ENCODE peak calls at places on chromosomes 12 and 14, in seven cellular contexts. X is AG09309; L is HFF-Myc; O is neural progenitor cell; E is psoas muscle; H is left lung; U is CD8-positive, alpha-beta T cell. Y is an unnamed sample.

GRCh38 chr12:108302471-108303311 is 36.4 kb downstream of the CMKLR1 start:
- DNase-seq in X (peak), L (peak), O (peak), E (peak), H (peak), U (no peak), Y (no peak)

GRCh38 chr14:100896369-100897060 is 7.0 kb downstream of the RTL1 start:
- DNase-seq in X (no peak), L (no peak), O (peak), E (no peak), H (peak), U (no peak), Y (no peak)

GRCh38 chr14:64190974-64191502 is 103.1 kb downstream of the ESR2 start:
- DNase-seq in X (no peak), L (no peak), O (no peak), E (no peak), H (no peak), U (no peak), Y (no peak)

GRCh38 chr12:108691995-108692808 is 39.1 kb downstream of the CORO1C start:
- DNase-seq in X (no peak), L (no peak), O (peak), E (peak), H (peak), U (no peak), Y (no peak)

GRCh38 chr12:75844985-75845384 is 186.6 kb downstream of the PHLDA1 start:
- DNase-seq in X (no peak), L (no peak), O (no peak), E (no peak), H (no peak), U (no peak), Y (no peak)

GRCh38 chr12:27780612-27781408 is 774 bp upstream of the MANSC4 start:
- DNase-seq in X (no peak), L (no peak), O (peak), E (no peak), H (no peak), U (no peak), Y (no peak)

GRCh38 chr12:57089259-57090245 is 638 bp downstream of the NAB2 start:
- DNase-seq in X (no peak), L (no peak), O (peak), E (peak), H (peak), U (no peak), Y (no peak)

GRCh38 chr14:89708982-89709381 is 245.5 kb downstream of the EFCAB11 start:
- DNase-seq in X (no peak), L (no peak), O (no peak), E (no peak), H (no peak), U (no peak), Y (no peak)

GRCh38 chr12:6652391-6652790 is 5.2 kb upstream of the ACRBP start:
- DNase-seq in X (no peak), L (no peak), O (no peak), E (no peak), H (no peak), U (no peak), Y (no peak)

GRCh38 chr14:66233571-66233970 is 252.6 kb upstream of the CCDC196 start:
- DNase-seq in X (no peak), L (no peak), O (no peak), E (no peak), H (no peak), U (no peak), Y (no peak)

GRCh38 chr14:85471156-85471555 is 58.8 kb upstream of the FLRT2 start:
- DNase-seq in X (peak), L (no peak), O (no peak), E (no peak), H (no peak), U (no peak), Y (peak)

GRCh38 chr14:33985242-33985641 is 34.4 kb upstream of the EGLN3 start:
- DNase-seq in X (no peak), L (no peak), O (no peak), E (no peak), H (no peak), U (no peak), Y (no peak)

GRCh38 chr14:73785834-73786631 is 65.6 kb upstream of the PTGR2 start:
- DNase-seq in X (peak), L (peak), O (peak), E (peak), H (peak), U (peak), Y (peak)

GRCh38 chr12:10491766-10492165 is 13.9 kb upstream of the EIF2S3B start:
- DNase-seq in X (no peak), L (no peak), O (no peak), E (no peak), H (no peak), U (no peak), Y (no peak)

GRCh38 chr12:93081810-93082165 is 152.7 kb upstream of the EEA1 start:
- DNase-seq in X (no peak), L (no peak), O (no peak), E (no peak), H (no peak), U (no peak), Y (no peak)

GRCh38 chr12:546265-546919 is 86.7 kb downstream of the B4GALNT3 start:
- DNase-seq in X (no peak), L (no peak), O (no peak), E (no peak), H (no peak), U (no peak), Y (no peak)

GRCh38 chr12:122473543-122474323 is 27.0 kb downstream of the ZCCHC8 start:
- DNase-seq in X (no peak), L (no peak), O (no peak), E (no peak), H (no peak), U (no peak), Y (no peak)

GRCh38 chr12:41663487-41664258 is 475.6 kb downstream of the PDZRN4 start:
- DNase-seq in X (no peak), L (no peak), O (peak), E (no peak), H (no peak), U (no peak), Y (no peak)

GRCh38 chr14:86038401-86038985 is 508.5 kb downstream of the FLRT2 start:
- DNase-seq in X (peak), L (peak), O (peak), E (no peak), H (no peak), U (no peak), Y (no peak)

GRCh38 chr14:47040490-47040889 is 388.9 kb upstream of the RPL10L start:
- DNase-seq in X (no peak), L (no peak), O (peak), E (no peak), H (no peak), U (no peak), Y (no peak)

GRCh38 chr12:49091056-49091835 is 3.4 kb downstream of the DHH start:
- DNase-seq in X (no peak), L (no peak), O (peak), E (no peak), H (no peak), U (no peak), Y (no peak)

GRCh38 chr12:69633061-69633460 is 22.4 kb upstream of the LRRC10 start:
- DNase-seq in X (no peak), L (no peak), O (peak), E (no peak), H (no peak), U (no peak), Y (no peak)
- TF ChIP-seq CTCF in X (peak), L (no peak), O (peak), E (peak), H (no peak), U (no peak), Y (no peak)

DNA sequence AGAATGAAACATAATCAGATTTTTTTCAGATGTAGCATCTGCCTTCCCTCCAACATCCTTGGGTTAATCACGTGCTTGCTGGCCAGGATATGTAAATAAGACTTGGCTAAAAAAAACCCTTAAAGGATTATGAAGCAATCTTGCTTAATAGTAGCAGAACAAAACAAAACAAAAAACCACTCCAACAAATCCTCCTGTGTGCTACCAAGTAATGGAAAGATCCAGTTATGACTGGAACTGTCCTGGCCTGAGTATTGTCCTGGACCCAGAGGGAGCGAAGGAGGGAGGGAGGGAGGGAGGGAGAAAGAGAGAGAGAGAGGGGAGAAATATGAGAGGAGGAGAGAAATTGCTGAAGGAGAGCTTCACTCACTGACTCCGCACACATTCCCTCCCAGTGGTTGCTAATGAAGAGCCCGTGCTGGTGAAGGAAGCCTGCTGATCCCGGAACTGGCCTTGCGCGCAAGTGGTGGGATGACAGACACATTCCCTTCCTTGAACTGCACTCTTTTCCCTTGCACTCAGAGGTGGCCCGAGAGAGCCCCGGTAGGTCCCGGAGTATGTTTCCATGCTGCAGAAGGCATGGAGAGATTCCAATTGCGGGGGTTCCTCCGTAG is 57.2 kb downstream of the HMGA2 start:
- DNase-seq in X (peak), L (no peak), O (peak), E (peak), H (peak), U (no peak), Y (no peak)
- H3K4me3 ChIP-seq in X (peak), L (no peak), O (no peak), E (peak), H (no peak), U (no peak), Y (no peak)

DNA sequence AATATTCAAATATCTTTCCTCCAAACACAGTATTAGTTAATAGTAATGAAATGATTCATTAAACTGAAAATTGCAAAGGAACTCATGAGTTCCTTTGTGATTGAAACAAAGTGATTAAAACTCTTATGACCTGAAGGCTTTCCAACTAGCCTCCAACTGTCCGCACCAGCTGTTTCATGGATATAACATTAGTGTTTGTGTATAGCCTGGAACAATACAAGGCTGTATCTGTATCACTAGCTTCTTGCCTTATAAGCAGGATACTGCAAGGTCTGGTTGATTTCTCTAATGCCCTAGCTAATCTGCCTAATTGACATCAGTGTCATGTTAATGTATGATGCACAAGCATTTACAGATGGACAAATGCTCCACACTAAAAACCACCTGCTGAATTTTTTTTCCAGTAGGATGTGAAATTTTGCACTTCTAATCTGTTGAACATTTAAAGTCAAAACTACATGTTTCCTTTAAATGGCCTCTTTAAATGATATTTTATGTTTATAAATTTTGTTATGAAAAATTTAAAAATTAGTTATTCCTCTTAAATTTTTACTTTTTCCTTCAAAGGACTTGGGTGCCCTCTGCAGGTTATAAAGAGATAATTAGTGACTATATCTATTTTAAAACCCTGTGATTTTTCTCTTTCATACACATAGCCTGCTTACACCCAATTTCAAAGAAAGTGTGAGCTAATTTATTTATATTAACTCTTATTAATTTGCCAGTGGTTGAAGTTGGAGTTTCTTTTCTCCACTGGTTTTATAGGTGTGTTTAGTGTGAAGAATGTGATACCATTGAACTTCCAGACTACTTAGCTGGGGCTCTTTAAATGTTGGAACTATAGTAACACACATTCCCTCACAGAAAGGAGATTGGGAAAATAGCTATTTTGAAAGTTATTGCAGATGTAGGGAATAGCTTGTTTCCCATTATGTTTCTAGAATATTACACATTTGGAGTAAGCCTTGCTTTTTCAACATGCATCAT is 25.4 kb downstream of the AP5M1 start:
- DNase-seq in X (no peak), L (no peak), O (peak), E (no peak), H (no peak), U (no peak), Y (no peak)
- TF ChIP-seq CTCF in X (peak), L (peak), O (peak), E (peak), H (no peak), U (peak), Y (no peak)

GRCh38 chr12:51813931-51814310 is 34.6 kb downstream of the FIGNL2 start:
- DNase-seq in X (no peak), L (no peak), O (no peak), E (no peak), H (no peak), U (no peak), Y (no peak)
- H3K4me3 ChIP-seq in X (peak), L (peak), O (peak), E (peak), H (peak), U (peak), Y (peak)

DNA sequence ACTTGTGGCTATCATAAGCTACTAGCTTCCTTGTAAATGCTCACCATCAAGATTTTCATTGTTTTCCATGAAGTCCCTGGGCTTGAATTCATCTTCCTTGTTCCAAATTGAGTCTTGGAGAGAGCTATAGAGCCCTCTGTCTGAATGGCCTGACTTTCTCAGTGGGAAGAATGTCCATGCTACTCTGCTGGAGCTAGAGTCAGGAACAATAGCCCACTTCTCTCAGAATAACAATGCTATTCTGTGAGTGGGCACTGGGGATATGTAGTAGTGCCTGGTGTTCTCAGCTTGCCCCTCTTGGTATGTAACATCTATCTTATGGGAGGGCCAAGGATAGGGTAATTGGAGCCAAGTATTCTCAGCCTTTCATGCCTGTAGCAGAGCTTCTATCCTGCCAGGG is 127.6 kb upstream of the TRHDE start:
- DNase-seq in X (no peak), L (no peak), O (no peak), E (no peak), H (no peak), U (no peak), Y (no peak)
- TF ChIP-seq CTCF in X (no peak), L (no peak), O (no peak), E (no peak), H (no peak), U (no peak), Y (no peak)

GRCh38 chr12:40107098-40107802 is 1.4 kb upstream of the SLC2A13 start:
- DNase-seq in X (peak), L (peak), O (peak), E (peak), H (peak), U (peak), Y (peak)
- H3K4me3 ChIP-seq in X (peak), L (peak), O (no peak), E (peak), H (peak), U (peak), Y (peak)

GRCh38 chr12:97275261-97276197 is 187.1 kb upstream of the RMST start:
- DNase-seq in X (no peak), L (no peak), O (peak), E (no peak), H (no peak), U (no peak), Y (no peak)
- TF ChIP-seq CTCF in X (no peak), L (no peak), O (peak), E (no peak), H (no peak), U (no peak), Y (no peak)

GRCh38 chr12:26195250-26195640 is at the start of gene SSPN:
- DNase-seq in X (no peak), L (no peak), O (peak), E (peak), H (peak), U (no peak), Y (no peak)
- H3K4me3 ChIP-seq in X (peak), L (peak), O (peak), E (peak), H (peak), U (no peak), Y (peak)

Y was measured in AG04449.